ENCODE peak calls at places on chromosomes 3 and 15, in five cellular contexts. O, B, Q, X and J are unnamed samples.

GRCh38 chr3:2735392-2735894 is 374.7 kb downstream of the IL5RA start:
- DNase-seq in X (no peak), B (no peak), Q (no peak), O (no peak), J (no peak)

GRCh38 chr3:194056731-194057415 is 79.1 kb upstream of the HES1 start:
- DNase-seq in X (no peak), Q (no peak), O (no peak), B (no peak), J (no peak)

GRCh38 chr3:194802125-194802433 is 116.4 kb downstream of the FAM43A start:
- DNase-seq in Q (no peak), X (no peak), O (no peak), B (no peak), J (no peak)

GRCh38 chr15:62658498-62658897 is 384.0 kb upstream of the TPM1 start:
- DNase-seq in B (no peak), Q (peak), X (no peak), O (no peak), J (no peak)

GRCh38 chr3:41155834-41156233 is 43.5 kb upstream of the CTNNB1 start:
- DNase-seq in X (no peak), Q (no peak), B (no peak), O (no peak), J (no peak)

GRCh38 chr3:129313983-129314756 is 35.5 kb downstream of the HMCES start:
- DNase-seq in X (no peak), Q (no peak), B (peak), O (no peak), J (peak)

GRCh38 chr15:51046799-51047449 is 47.8 kb downstream of the TNFAIP8L3 start:
- DNase-seq in Q (peak), O (peak), X (no peak), B (peak), J (peak)

GRCh38 chr15:99443056-99443756 is 122.6 kb upstream of the MEF2A start:
- DNase-seq in O (no peak), B (no peak), Q (no peak), X (peak), J (no peak)

GRCh38 chr15:61653110-61653509 is 407.1 kb downstream of the VPS13C start:
- DNase-seq in B (no peak), O (no peak), Q (no peak), X (no peak), J (no peak)

GRCh38 chr3:172709776-172710708 is 825 bp downstream of the NCEH1 start:
- DNase-seq in X (peak), B (peak), O (peak), Q (peak), J (peak)

GRCh38 chr3:139320551-139321309 is 23.1 kb upstream of the MRPS22 start:
- DNase-seq in O (no peak), B (no peak), Q (no peak), X (no peak), J (no peak)

GRCh38 chr3:42666577-42666998 is 13.1 kb downstream of the ZBTB47 start:
- DNase-seq in Q (no peak), X (no peak), O (no peak), B (no peak), J (no peak)

GRCh38 chr15:98311566-98312188 is 336.7 kb upstream of the IGF1R start:
- DNase-seq in Q (peak), B (peak), O (peak), X (peak), J (peak)

GRCh38 chr3:126314305-126315082 is 42.7 kb downstream of the KLF15 start:
- DNase-seq in B (no peak), Q (no peak), O (no peak), X (no peak), J (no peak)

GRCh38 chr3:189754356-189754755 is 123.2 kb downstream of the TP63 start:
- DNase-seq in O (no peak), Q (no peak), B (no peak), X (no peak), J (no peak)

GRCh38 chr3:127986803-127987202 is 65.4 kb upstream of the SEC61A1 start:
- DNase-seq in B (no peak), Q (no peak), O (no peak), X (no peak), J (no peak)

GRCh38 chr3:134334231-134334900 is 39.9 kb downstream of the AMOTL2 start:
- DNase-seq in Q (peak), O (no peak), X (no peak), B (no peak), J (peak)

GRCh38 chr3:102018544-102018943 is 169.2 kb downstream of the NFKBIZ start:
- DNase-seq in X (no peak), O (no peak), Q (no peak), B (no peak), J (no peak)

GRCh38 chr15:92711457-92711831 is 55.9 kb upstream of the FAM174B start:
- DNase-seq in O (no peak), X (no peak), B (no peak), Q (no peak), J (no peak)

GRCh38 chr15:36802861-36803531 is 223.6 kb downstream of the CDIN1 start:
- DNase-seq in X (no peak), B (no peak), Q (no peak), O (no peak), J (no peak)

GRCh38 chr15:62874064-62874463 is 168.5 kb upstream of the TPM1 start:
- DNase-seq in Q (no peak), B (no peak), X (no peak), O (peak), J (no peak)

GRCh38 chr3:107082527-107082926 is 294.7 kb upstream of the CCDC54 start:
- DNase-seq in O (no peak), B (no peak), Q (no peak), X (no peak), J (peak)

GRCh38 chr3:11057655-11058054 is 65.1 kb downstream of the SLC6A1 start:
- DNase-seq in B (no peak), Q (no peak), O (no peak), X (no peak), J (no peak)

GRCh38 chr3:11060500-11061251 is 68.1 kb downstream of the SLC6A1 start:
- DNase-seq in X (peak), Q (peak), B (peak), O (peak), J (peak)

GRCh38 chr3:11059090-11059798 is 66.7 kb downstream of the SLC6A1 start:
- DNase-seq in Q (peak), O (peak), X (peak), B (peak), J (peak)

GRCh38 chr3:11062704-11063103 is 70.2 kb downstream of the SLC6A1 start:
- DNase-seq in O (no peak), X (no peak), B (no peak), Q (no peak), J (no peak)

DNA sequence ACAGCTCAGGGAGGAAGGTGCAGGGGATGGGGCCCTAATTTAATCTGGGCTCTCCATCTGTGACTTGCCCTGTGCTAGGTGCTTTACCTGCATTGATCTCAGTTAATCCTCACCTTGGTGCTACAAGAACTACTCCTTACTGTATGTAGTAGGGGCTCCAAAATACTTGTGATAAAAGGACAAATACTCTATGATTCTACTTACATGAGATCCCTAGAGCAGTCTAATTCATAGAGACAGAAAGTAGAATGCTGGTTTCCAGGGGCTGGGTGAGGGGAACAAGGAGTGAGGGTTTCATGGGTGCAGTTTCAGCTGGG is 67.2 kb downstream of the SLC6A1 start:
- DNase-seq in Q (no peak), O (no peak), B (no peak), X (no peak), J (no peak)
- TF ChIP-seq CTCF in Q (no peak), O (no peak), B (no peak), X (no peak), J (no peak)

DNA sequence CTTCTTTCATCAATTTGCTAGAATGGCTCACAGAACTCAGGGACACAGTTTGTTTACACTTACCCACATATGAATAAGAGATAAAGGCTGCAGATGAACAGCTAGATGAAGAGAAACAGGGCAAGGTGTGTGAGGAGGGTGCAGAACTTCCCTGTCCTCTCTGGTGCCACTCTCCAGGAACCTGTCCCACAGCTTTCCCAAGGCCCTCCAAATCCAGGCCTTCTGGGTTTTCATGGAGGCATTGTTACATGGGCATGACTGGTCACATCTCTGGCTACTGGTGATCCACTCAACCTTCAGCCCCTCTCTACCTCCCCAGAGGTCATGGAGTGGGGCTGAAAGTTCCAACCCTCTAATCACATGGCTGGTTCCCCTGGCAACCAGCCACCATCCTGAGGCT is 73.6 kb downstream of the ITGB5 start:
- DNase-seq in Q (no peak), O (no peak), X (no peak), B (no peak), J (no peak)
- H3K4me3 ChIP-seq in Q (no peak), O (no peak), X (no peak), B (no peak), J (no peak)

GRCh38 chr15:75814794-75815193 is 28.5 kb upstream of the UBE2Q2 start:
- DNase-seq in Q (no peak), B (no peak), O (no peak), X (no peak), J (no peak)

GRCh38 chr15:75811616-75812015 is 31.6 kb upstream of the UBE2Q2 start:
- DNase-seq in Q (peak), O (no peak), X (no peak), B (no peak), J (peak)

GRCh38 chr15:75808563-75808962 is 34.7 kb upstream of the UBE2Q2 start:
- DNase-seq in O (no peak), B (no peak), Q (no peak), X (no peak), J (no peak)

GRCh38 chr15:75810874-75811498 is 32.3 kb upstream of the UBE2Q2 start:
- DNase-seq in Q (no peak), O (no peak), X (no peak), B (no peak), J (no peak)

DNA sequence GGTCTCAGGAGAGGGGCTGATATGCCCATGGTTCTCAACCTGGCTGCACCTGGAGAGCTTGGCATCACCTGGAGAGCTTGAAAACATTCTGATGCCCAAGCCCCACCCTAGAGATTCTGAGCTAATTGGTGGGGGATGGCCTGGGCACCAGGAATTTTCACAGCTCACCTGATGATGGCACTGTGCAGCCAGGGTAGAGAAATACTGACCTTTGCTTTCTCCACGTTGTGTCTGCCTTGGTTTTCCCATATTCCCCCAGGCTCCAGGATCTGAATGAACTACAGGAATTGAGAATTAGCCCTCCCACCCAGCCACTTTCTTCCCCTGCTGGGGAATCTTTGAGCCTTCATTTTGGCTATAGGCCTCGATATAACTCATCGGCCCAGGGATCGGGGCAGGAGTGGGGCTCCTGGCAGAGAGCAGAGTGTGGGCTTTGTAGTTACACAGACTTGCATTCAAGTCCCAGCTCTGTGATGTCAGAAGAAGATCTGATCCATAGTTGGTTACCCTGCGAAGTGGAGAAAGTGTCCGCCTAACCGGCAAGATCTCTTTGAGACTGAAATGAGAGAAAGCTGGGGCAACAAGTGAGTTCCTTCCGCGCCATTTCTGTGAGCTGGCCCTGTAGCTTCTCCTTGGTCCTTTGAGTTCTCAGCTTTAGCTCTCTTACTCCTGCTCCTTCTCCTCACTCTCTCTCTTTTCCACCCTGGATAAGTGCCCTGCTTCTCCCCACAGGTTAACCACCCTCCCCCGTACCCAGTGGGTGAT is 33.1 kb upstream of the UBE2Q2 start:
- DNase-seq in O (peak), Q (no peak), B (peak), X (peak), J (peak)
- TF ChIP-seq CTCF in O (peak), Q (peak), B (peak), X (peak), J (peak)

GRCh38 chr15:56757884-56758283 is 24.6 kb upstream of the ZNF280D start:
- DNase-seq in X (no peak), O (no peak), B (no peak), Q (no peak), J (no peak)

GRCh38 chr15:56758770-56759449 is 25.6 kb upstream of the ZNF280D start:
- DNase-seq in X (no peak), Q (peak), O (no peak), B (peak), J (peak)

GRCh38 chr15:56763082-56763481 is 29.8 kb upstream of the ZNF280D start:
- DNase-seq in Q (no peak), X (no peak), O (no peak), B (no peak), J (no peak)

GRCh38 chr15:56760186-56760585 is 26.9 kb upstream of the ZNF280D start:
- DNase-seq in O (no peak), X (no peak), Q (peak), B (peak), J (peak)

GRCh38 chr15:56759450-56759845 is 26.1 kb upstream of the ZNF280D start:
- DNase-seq in B (peak), O (no peak), X (no peak), Q (peak), J (peak)
- H3K4me3 ChIP-seq in B (no peak), O (no peak), X (no peak), Q (peak), J (no peak)